ENCODE peak calls at places on chromosomes 3 and 15, in nine cellular contexts. One of them, this sample, is unnamed.

GRCh38 chr3:66609660-66610547 is 109.1 kb upstream of the LRIG1 start:
- DNase-seq in EL: peak
- DNase-seq in psoas muscle: no peak
- DNase-seq in BE2C: peak
- DNase-seq in glutamatergic neuron: no peak
- DNase-seq in mucosa of descending colon: peak
- DNase-seq in Peyer's patch: no peak
- DNase-seq in brain microvascular endothelial cell: peak
- DNase-seq in activated CD8-positive, alpha-beta T cell treated with anti-CD3 and anti-CD28 coated beads, Interleukin-2, amount 10 ng/mL, durations not matched to agents 7 days and 5 days: no peak
- DNase-seq in this sample: no peak

GRCh38 chr3:138381950-138382715 is 33.8 kb downstream of the MRAS start:
- DNase-seq in EL: peak
- DNase-seq in psoas muscle: peak
- DNase-seq in BE2C: no peak
- DNase-seq in glutamatergic neuron: no peak
- DNase-seq in mucosa of descending colon: peak
- DNase-seq in Peyer's patch: peak
- DNase-seq in brain microvascular endothelial cell: peak
- DNase-seq in activated CD8-positive, alpha-beta T cell treated with anti-CD3 and anti-CD28 coated beads, Interleukin-2, amount 10 ng/mL, durations not matched to agents 7 days and 5 days: no peak
- DNase-seq in this sample: no peak

GRCh38 chr3:184275302-184275701 is 520 bp upstream of the ECE2 start:
- DNase-seq in EL: no peak
- DNase-seq in psoas muscle: no peak
- DNase-seq in BE2C: no peak
- DNase-seq in glutamatergic neuron: no peak
- DNase-seq in mucosa of descending colon: no peak
- DNase-seq in Peyer's patch: no peak
- DNase-seq in brain microvascular endothelial cell: no peak
- DNase-seq in activated CD8-positive, alpha-beta T cell treated with anti-CD3 and anti-CD28 coated beads, Interleukin-2, amount 10 ng/mL, durations not matched to agents 7 days and 5 days: no peak
- DNase-seq in this sample: no peak

GRCh38 chr3:134149286-134149685 is 101.4 kb downstream of the RYK start:
- DNase-seq in EL: no peak
- DNase-seq in psoas muscle: no peak
- DNase-seq in BE2C: no peak
- DNase-seq in glutamatergic neuron: no peak
- DNase-seq in mucosa of descending colon: no peak
- DNase-seq in Peyer's patch: no peak
- DNase-seq in brain microvascular endothelial cell: no peak
- DNase-seq in activated CD8-positive, alpha-beta T cell treated with anti-CD3 and anti-CD28 coated beads, Interleukin-2, amount 10 ng/mL, durations not matched to agents 7 days and 5 days: no peak
- DNase-seq in this sample: no peak

GRCh38 chr3:62589078-62589477 is 215.7 kb upstream of the FEZF2 start:
- DNase-seq in EL: no peak
- DNase-seq in psoas muscle: no peak
- DNase-seq in BE2C: no peak
- DNase-seq in glutamatergic neuron: no peak
- DNase-seq in mucosa of descending colon: no peak
- DNase-seq in Peyer's patch: no peak
- DNase-seq in brain microvascular endothelial cell: no peak
- DNase-seq in activated CD8-positive, alpha-beta T cell treated with anti-CD3 and anti-CD28 coated beads, Interleukin-2, amount 10 ng/mL, durations not matched to agents 7 days and 5 days: no peak
- DNase-seq in this sample: no peak

GRCh38 chr15:71294636-71295241 is 179.5 kb downstream of the THSD4 start:
- DNase-seq in EL: peak
- DNase-seq in psoas muscle: no peak
- DNase-seq in BE2C: peak
- DNase-seq in glutamatergic neuron: no peak
- DNase-seq in mucosa of descending colon: peak
- DNase-seq in Peyer's patch: peak
- DNase-seq in brain microvascular endothelial cell: peak
- DNase-seq in activated CD8-positive, alpha-beta T cell treated with anti-CD3 and anti-CD28 coated beads, Interleukin-2, amount 10 ng/mL, durations not matched to agents 7 days and 5 days: no peak
- DNase-seq in this sample: no peak

GRCh38 chr3:114627760-114628159 is 333.9 kb downstream of the TIGIT start:
- DNase-seq in EL: peak
- DNase-seq in psoas muscle: peak
- DNase-seq in BE2C: no peak
- DNase-seq in glutamatergic neuron: no peak
- DNase-seq in mucosa of descending colon: no peak
- DNase-seq in Peyer's patch: no peak
- DNase-seq in brain microvascular endothelial cell: no peak
- DNase-seq in activated CD8-positive, alpha-beta T cell treated with anti-CD3 and anti-CD28 coated beads, Interleukin-2, amount 10 ng/mL, durations not matched to agents 7 days and 5 days: no peak
- DNase-seq in this sample: no peak

GRCh38 chr15:88454867-88455810 is 12.0 kb downstream of the MRPL46 start:
- DNase-seq in EL: peak
- DNase-seq in psoas muscle: peak
- DNase-seq in BE2C: peak
- DNase-seq in glutamatergic neuron: peak
- DNase-seq in mucosa of descending colon: peak
- DNase-seq in Peyer's patch: peak
- DNase-seq in brain microvascular endothelial cell: peak
- DNase-seq in activated CD8-positive, alpha-beta T cell treated with anti-CD3 and anti-CD28 coated beads, Interleukin-2, amount 10 ng/mL, durations not matched to agents 7 days and 5 days: peak
- DNase-seq in this sample: no peak

GRCh38 chr3:20984594-20985207 is 766.3 kb downstream of the ZNF385D start:
- DNase-seq in EL: no peak
- DNase-seq in psoas muscle: no peak
- DNase-seq in BE2C: no peak
- DNase-seq in glutamatergic neuron: no peak
- DNase-seq in mucosa of descending colon: no peak
- DNase-seq in Peyer's patch: no peak
- DNase-seq in brain microvascular endothelial cell: no peak
- DNase-seq in activated CD8-positive, alpha-beta T cell treated with anti-CD3 and anti-CD28 coated beads, Interleukin-2, amount 10 ng/mL, durations not matched to agents 7 days and 5 days: no peak
- DNase-seq in this sample: no peak